ENCODE peak calls at places on chromosomes 5 and 9, in eight cellular contexts. A is posterior cingulate gyrus, L is stomach, T is occipital lobe, G is vagina, R is NCI-H2081, J is NCI-H187, B is adipocyte. O is an unnamed sample.

GRCh38 chr9:98972641-98973545 is 29.2 kb downstream of the COL15A1 start:
- DNase-seq in A (no peak), L (no peak), T (no peak), G (no peak), R (no peak), J (no peak), B (no peak), O (no peak)

GRCh38 chr5:1431021-1431811 is 14.0 kb downstream of the SLC6A3 start:
- DNase-seq in A (peak; percentile 84), L (peak; percentile 18), T (no peak), G (no peak), R (no peak), J (no peak), B (no peak), O (no peak)

GRCh38 chr5:172435362-172436077 is 18.8 kb downstream of the SH3PXD2B start:
- DNase-seq in A (no peak), L (no peak), T (no peak), G (no peak), R (no peak), J (no peak), B (no peak), O (no peak)

GRCh38 chr5:93055971-93056370 is 525.0 kb downstream of the NR2F1-AS1 start:
- DNase-seq in A (no peak), L (no peak), T (no peak), G (no peak), R (no peak), J (no peak), B (no peak), O (no peak)

GRCh38 chr5:14231156-14231555 is 88.0 kb downstream of the TRIO start:
- DNase-seq in A (no peak), L (no peak), T (no peak), G (no peak), R (no peak), J (no peak), B (no peak), O (no peak)

GRCh38 chr9:124782661-124783574 is 6.0 kb downstream of the OLFML2A start:
- DNase-seq in A (no peak), L (peak; percentile 22), T (no peak), G (no peak), R (no peak), J (no peak), B (no peak), O (no peak)

GRCh38 chr5:134526483-134527155 is 1.1 kb downstream of the JADE2 start:
- DNase-seq in A (peak; percentile 96), L (peak; percentile 82), T (peak; percentile 80), G (no peak), R (peak; percentile 42), J (peak; percentile 74), B (peak; percentile 79), O (peak; percentile 84)

GRCh38 chr5:59661939-59662615 is 231.4 kb downstream of the PDE4D start:
- DNase-seq in A (no peak), L (no peak), T (no peak), G (no peak), R (peak; percentile 13), J (no peak), B (no peak), O (peak; percentile 56)

GRCh38 chr9:36924071-36924470 is 110.0 kb downstream of the PAX5 start:
- DNase-seq in A (no peak), L (no peak), T (no peak), G (no peak), R (peak; percentile 31), J (no peak), B (peak; percentile 68), O (peak; percentile 92)

GRCh38 chr5:73948289-73948688 is 322.3 kb downstream of the ARHGEF28 start:
- DNase-seq in A (no peak), L (no peak), T (no peak), G (no peak), R (no peak), J (no peak), B (no peak), O (no peak)

GRCh38 chr5:52800394-52801213 is 12.9 kb downstream of the ITGA1 start:
- DNase-seq in A (peak; percentile 91), L (peak; percentile 73), T (no peak), G (no peak), R (no peak), J (peak; percentile 64), B (peak; percentile 74), O (peak; percentile 67)

GRCh38 chr5:76457685-76458491 is 54.8 kb downstream of the IQGAP2 start:
- DNase-seq in A (no peak), L (no peak), T (no peak), G (no peak), R (no peak), J (no peak), B (no peak), O (no peak)